ENCODE peak calls at places on chromosomes 11 and 22, in seven cellular contexts. T is trophoblast cell, G is AG04450, I is dorsolateral prefrontal cortex, N is body of pancreas, P is ovary, S is testis. M is an unnamed sample.

GRCh38 chr22:31612891-31613285 is 49.1 kb downstream of the PISD start:
- DNase-seq in T (no peak), G (no peak), I (no peak), N (no peak), P (no peak), S (no peak), M (no peak)

GRCh38 chr11:65776196-65776595 is 4.6 kb downstream of the AP5B1 start:
- DNase-seq in T (peak; percentile 97), G (no peak), I (no peak), N (peak; percentile 60), P (no peak), S (no peak), M (peak; percentile 81)

GRCh38 chr11:1349074-1349931 is 39.9 kb upstream of the TOLLIP start:
- DNase-seq in T (no peak), G (no peak), I (no peak), N (no peak), P (no peak), S (no peak), M (no peak)

GRCh38 chr22:42969348-42969975 is 45.5 kb downstream of the PACSIN2 start:
- DNase-seq in T (peak; percentile 41), G (no peak), I (no peak), N (no peak), P (no peak), S (no peak), M (no peak)

GRCh38 chr11:77542296-77542695 is 47.5 kb upstream of the AQP11 start:
- DNase-seq in T (no peak), G (no peak), I (no peak), N (no peak), P (no peak), S (no peak), M (no peak)

GRCh38 chr22:39616051-39616450 is 45.5 kb downstream of the CACNA1I start:
- DNase-seq in T (no peak), G (no peak), I (no peak), N (no peak), P (no peak), S (no peak), M (no peak)

GRCh38 chr22:39778055-39778454 is 115.5 kb downstream of the ENTHD1 start:
- DNase-seq in T (no peak), G (no peak), I (no peak), N (no peak), P (no peak), S (no peak), M (no peak)

GRCh38 chr11:135002236-135002635 is 590.2 kb upstream of the B3GAT1 start:
- DNase-seq in T (no peak), G (no peak), I (no peak), N (no peak), P (no peak), S (no peak), M (no peak)

GRCh38 chr22:42934338-42934737 is 77.3 kb upstream of the ARFGAP3 start:
- DNase-seq in T (no peak), G (no peak), I (no peak), N (no peak), P (no peak), S (no peak), M (no peak)

GRCh38 chr22:35913925-35914324 is 114.7 kb downstream of the RBFOX2 start:
- DNase-seq in T (no peak), G (no peak), I (no peak), N (no peak), P (no peak), S (no peak), M (no peak)

GRCh38 chr22:49976439-49977175 is 16.0 kb downstream of the PIM3 start:
- DNase-seq in T (peak; percentile 21), G (no peak), I (no peak), N (no peak), P (no peak), S (no peak), M (no peak)

GRCh38 chr11:111770581-111771134 is 4.5 kb upstream of the PPP2R1B start:
- DNase-seq in T (no peak), G (no peak), I (no peak), N (no peak), P (no peak), S (no peak), M (no peak)

GRCh38 chr11:23540101-23540561 is 679.9 kb upstream of the CCDC179 start:
- DNase-seq in T (no peak), G (peak; percentile 18), I (no peak), N (no peak), P (no peak), S (peak; percentile 23), M (peak; percentile 53)

GRCh38 chr11:119029340-119030028 is 1.2 kb downstream of the SLC37A4 start:
- DNase-seq in T (no peak), G (no peak), I (no peak), N (peak; percentile 92), P (no peak), S (peak; percentile 63), M (peak; percentile 44)

GRCh38 chr11:120241277-120241676 is 1.3 kb downstream of the POU2F3 start:
- DNase-seq in T (no peak), G (no peak), I (no peak), N (no peak), P (no peak), S (no peak), M (no peak)

GRCh38 chr11:48052183-48053040 is 72.1 kb downstream of the PTPRJ start:
- DNase-seq in T (peak; percentile 81), G (peak; percentile 47), I (no peak), N (peak; percentile 80), P (no peak), S (no peak), M (peak; percentile 65)

GRCh38 chr11:14643697-14644395 is at the start of gene PDE3B:
- DNase-seq in T (peak; percentile 45), G (no peak), I (peak; percentile 39), N (peak; percentile 89), P (peak; percentile 48), S (peak; percentile 88), M (peak; percentile 61)

GRCh38 chr11:24134879-24135588 is 361.8 kb upstream of the LUZP2 start:
- DNase-seq in T (no peak), G (no peak), I (no peak), N (no peak), P (no peak), S (no peak), M (peak; percentile 21)

GRCh38 chr11:127002669-127003259 is 2.2 kb upstream of the KIRREL3 start:
- DNase-seq in T (no peak), G (no peak), I (no peak), N (no peak), P (no peak), S (no peak), M (no peak)

GRCh38 chr11:106818416-106818815 is 199.9 kb downstream of the GUCY1A2 start:
- DNase-seq in T (no peak), G (no peak), I (no peak), N (no peak), P (no peak), S (no peak), M (no peak)

GRCh38 chr11:94199367-94200130 is 70.9 kb downstream of the PANX1 start:
- DNase-seq in T (no peak), G (no peak), I (no peak), N (no peak), P (no peak), S (no peak), M (no peak)

GRCh38 chr22:44309647-44310046 is 3.1 kb downstream of the SHISAL1 start:
- DNase-seq in T (no peak), G (no peak), I (no peak), N (no peak), P (no peak), S (no peak), M (peak; percentile 77)

GRCh38 chr11:83284501-83285051 is 1.6 kb downstream of the CCDC90B start:
- DNase-seq in T (no peak), G (no peak), I (no peak), N (no peak), P (no peak), S (no peak), M (peak; percentile 13)

GRCh38 chr22:49347376-49347775 is 480.3 kb downstream of the BRD1 start:
- DNase-seq in T (no peak), G (no peak), I (no peak), N (no peak), P (no peak), S (no peak), M (no peak)

GRCh38 chr22:45007247-45007945 is 2.4 kb downstream of the PHF21B start:
- DNase-seq in T (no peak), G (no peak), I (no peak), N (peak; percentile 27), P (peak; percentile 73), S (peak; percentile 80), M (peak; percentile 34)

GRCh38 chr11:71252434-71252781 is at the start of gene SHANK2:
- DNase-seq in T (peak; percentile 38), G (no peak), I (no peak), N (peak; percentile 66), P (no peak), S (no peak), M (no peak)
- H3K27me3 ChIP-seq in T (no peaks in the 10 kb centered on the region), G (peaks cover 40% of the 10 kb centered on the region), I (peaks cover 8% of the 10 kb centered on the region), N (no peaks in the 10 kb centered on the region), P (no peaks in the 10 kb centered on the region), S (no peaks in the 10 kb centered on the region), M (peaks cover 27% of the 10 kb centered on the region)

GRCh38 chr11:8265681-8266241 is 2.1 kb upstream of the LMO1 start:
- DNase-seq in T (no peak), G (no peak), I (no peak), N (peak; percentile 7), P (no peak), S (no peak), M (no peak)
- H3K27me3 ChIP-seq in T (peaks cover 43% of the 10 kb centered on the region), G (peaks cover 82% of the 10 kb centered on the region), I (peaks cover 11% of the 10 kb centered on the region), N (peaks cover 10% of the 10 kb centered on the region), P (no peaks in the 10 kb centered on the region), S (no peaks in the 10 kb centered on the region), M (peaks cover 86% of the 10 kb centered on the region)

GRCh38 chr11:70640408-70640807 is 242.1 kb downstream of the CTTN start:
- DNase-seq in T (no peak), G (no peak), I (no peak), N (no peak), P (no peak), S (no peak), M (no peak)

GRCh38 chr11:70636659-70637058 is 238.3 kb downstream of the CTTN start:
- DNase-seq in T (no peak), G (no peak), I (no peak), N (no peak), P (no peak), S (no peak), M (no peak)

GRCh38 chr11:70633610-70634009 is 235.3 kb downstream of the CTTN start:
- DNase-seq in T (no peak), G (no peak), I (no peak), N (no peak), P (no peak), S (no peak), M (no peak)

GRCh38 chr11:70637949-70638598 is 239.7 kb downstream of the CTTN start:
- DNase-seq in T (no peak), G (no peak), I (peak; percentile 64), N (no peak), P (no peak), S (no peak), M (no peak)

GRCh38 chr11:70637186-70637800 is 239.0 kb downstream of the CTTN start:
- DNase-seq in T (no peak), G (no peak), I (no peak), N (no peak), P (no peak), S (no peak), M (no peak)
- H3K27me3 ChIP-seq in T (no peaks in the 10 kb centered on the region), G (no peaks in the 10 kb centered on the region), I (no peaks in the 10 kb centered on the region), N (no peaks in the 10 kb centered on the region), P (no peaks in the 10 kb centered on the region), S (no peaks in the 10 kb centered on the region), M (no peaks in the 10 kb centered on the region)

DNA sequence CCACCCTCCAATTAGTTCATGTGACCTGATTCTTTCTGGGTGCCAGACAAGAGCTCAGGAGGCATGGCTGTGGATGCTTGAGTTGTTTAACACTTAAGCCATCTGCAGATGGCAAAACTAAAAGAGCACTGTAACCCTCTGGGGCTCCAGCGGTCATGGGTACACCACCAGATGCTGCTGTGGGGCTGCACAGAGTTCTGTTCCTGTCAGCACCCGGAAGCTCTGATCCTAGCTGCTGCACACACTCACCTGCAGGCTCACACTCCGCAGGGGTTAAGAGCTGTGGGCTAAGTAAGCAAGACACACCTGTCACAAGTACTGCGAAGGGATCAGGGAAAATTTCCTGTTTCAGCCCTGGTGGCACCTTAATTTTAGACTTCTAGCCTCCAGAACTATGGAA is 307.8 kb downstream of the C11orf87 start:
- DNase-seq in T (no peak), G (no peak), I (no peak), N (peak; percentile 34), P (no peak), S (no peak), M (no peak)
- H3K27me3 ChIP-seq in T (no peaks in the 10 kb centered on the region), G (no peaks in the 10 kb centered on the region), I (no peaks in the 10 kb centered on the region), N (no peaks in the 10 kb centered on the region), P (no peaks in the 10 kb centered on the region), S (no peaks in the 10 kb centered on the region), M (no peaks in the 10 kb centered on the region)

M was measured in mesenchymal stem cell.